ENCODE peak calls at places on chromosomes 13 and 19, in eight cellular contexts. M is breast epithelium; X is ovary; K is CD8-positive, alpha-beta memory T cell; N is neuronal stem cell; L is adrenal gland; Q is naive thymus-derived CD4-positive, alpha-beta T cell; P is body of pancreas. V is an unnamed sample. For H3K4me1, the result is how much of the 10 kb centered on the place peaks cover.

GRCh38 chr19:40740747-40741146 is 9.5 kb downstream of the ACTMAP start:
- DNase-seq in K (no peak), P (no peak), L (no peak), N (no peak), M (no peak), X (no peak), Q (no peak), V (peak)

GRCh38 chr13:92804926-92805325 is 421.7 kb upstream of the GPC6 start:
- DNase-seq in M (no peak), P (no peak), L (no peak), K (no peak), N (no peak), Q (no peak), X (no peak), V (no peak)

GRCh38 chr13:40181203-40181845 is 485.1 kb downstream of the FOXO1 start:
- DNase-seq in N (no peak), M (no peak), K (no peak), L (no peak), X (no peak), Q (no peak), P (peak), V (no peak)

GRCh38 chr13:36696410-36696809 is 22.6 kb downstream of the SERTM1 start:
- DNase-seq in L (no peak), Q (no peak), X (no peak), M (no peak), K (no peak), N (no peak), P (no peak), V (no peak)

GRCh38 chr19:4609878-4610511 is 29.3 kb upstream of the TNFAIP8L1 start:
- DNase-seq in N (no peak), Q (no peak), M (no peak), X (no peak), L (no peak), P (peak), K (no peak), V (peak)

GRCh38 chr13:51222510-51223283 is 499 bp downstream of the FAM124A start:
- DNase-seq in Q (no peak), P (no peak), X (no peak), K (no peak), M (no peak), L (no peak), N (peak), V (no peak)

GRCh38 chr19:55370305-55370988 is at the start of gene IL11:
- DNase-seq in N (no peak), X (no peak), M (no peak), P (no peak), Q (no peak), K (no peak), L (no peak), V (no peak)

GRCh38 chr13:52744842-52745241 is 5.2 kb upstream of the CNMD start:
- DNase-seq in K (no peak), M (no peak), X (no peak), L (no peak), N (no peak), P (no peak), Q (no peak), V (no peak)

GRCh38 chr13:100112186-100112838 is 23.4 kb downstream of the PCCA start:
- DNase-seq in Q (no peak), K (no peak), N (no peak), X (no peak), P (no peak), M (no peak), L (no peak), V (no peak)

GRCh38 chr13:37657134-37657533 is 58.6 kb upstream of the POSTN start:
- DNase-seq in N (no peak), X (no peak), Q (no peak), M (no peak), K (no peak), P (no peak), L (no peak), V (no peak)

GRCh38 chr13:70088926-70089325 is 18.7 kb upstream of the ATXN8OS start:
- DNase-seq in K (no peak), P (no peak), L (no peak), M (no peak), X (no peak), Q (no peak), N (no peak), V (no peak)

GRCh38 chr19:14400913-14401312 is 18.2 kb downstream of the DDX39A start:
- DNase-seq in Q (no peak), X (no peak), N (no peak), P (no peak), K (no peak), M (no peak), L (no peak), V (no peak)

GRCh38 chr13:97018029-97018819 is 23.9 kb upstream of the OXGR1 start:
- DNase-seq in X (peak), M (no peak), N (no peak), K (peak), L (peak), Q (no peak), P (peak), V (peak)

GRCh38 chr13:44311011-44311481 is 62.6 kb upstream of the SERP2 start:
- DNase-seq in K (no peak), N (no peak), X (no peak), M (peak), Q (no peak), L (no peak), P (peak), V (no peak)

GRCh38 chr13:40087021-40088002 is 431.9 kb downstream of the COG6 start:
- DNase-seq in X (no peak), P (peak), N (peak), M (peak), K (no peak), Q (no peak), L (no peak), V (no peak)

GRCh38 chr19:54432144-54432738 is 16.8 kb upstream of the LENG8 start:
- DNase-seq in M (peak), L (no peak), K (no peak), P (no peak), Q (no peak), N (no peak), X (no peak), V (no peak)

GRCh38 chr13:43725460-43725859 is 61.3 kb downstream of the ENOX1 start:
- DNase-seq in X (no peak), P (no peak), K (no peak), Q (no peak), M (no peak), L (peak), N (no peak), V (no peak)

GRCh38 chr19:48351341-48351752 is 12.4 kb downstream of the TMEM143 start:
- DNase-seq in Q (peak), X (peak), N (peak), P (peak), K (peak), M (no peak), L (peak), V (peak)

GRCh38 chr13:47865883-47866282 is 135.2 kb downstream of the SUCLA2 start:
- DNase-seq in N (no peak), X (no peak), M (no peak), P (no peak), K (no peak), L (no peak), Q (no peak), V (no peak)

GRCh38 chr19:41599175-41599966 is 23.4 kb downstream of the CEACAM21 start:
- DNase-seq in N (no peak), K (no peak), L (no peak), X (no peak), M (no peak), P (no peak), Q (no peak), V (no peak)

GRCh38 chr13:98293570-98294142 is 116.6 kb upstream of the RNF113B start:
- DNase-seq in P (no peak), K (no peak), L (no peak), N (no peak), X (no peak), Q (no peak), M (no peak), V (no peak)

GRCh38 chr13:29929062-29929847 is 78.8 kb upstream of the UBL3 start:
- DNase-seq in X (no peak), Q (no peak), N (no peak), M (no peak), L (no peak), K (no peak), P (no peak), V (no peak)

GRCh38 chr19:37763488-37763887 is 15.9 kb downstream of the ZNF573 start:
- DNase-seq in L (no peak), P (no peak), Q (no peak), K (no peak), X (no peak), N (no peak), M (no peak), V (no peak)

GRCh38 chr13:77040835-77041234 is 13.9 kb upstream of the FBXL3 start:
- DNase-seq in P (no peak), L (no peak), N (no peak), Q (no peak), M (no peak), K (no peak), X (no peak), V (no peak)

GRCh38 chr13:113342820-113343691 is 20.9 kb downstream of the GRTP1 start:
- DNase-seq in K (no peak), M (no peak), L (no peak), X (peak), N (no peak), Q (no peak), P (no peak), V (no peak)

GRCh38 chr19:37979547-37980082 is 72.6 kb downstream of the SIPA1L3 start:
- DNase-seq in L (no peak), P (peak), M (peak), Q (no peak), K (no peak), X (no peak), N (no peak), V (no peak)

DNA sequence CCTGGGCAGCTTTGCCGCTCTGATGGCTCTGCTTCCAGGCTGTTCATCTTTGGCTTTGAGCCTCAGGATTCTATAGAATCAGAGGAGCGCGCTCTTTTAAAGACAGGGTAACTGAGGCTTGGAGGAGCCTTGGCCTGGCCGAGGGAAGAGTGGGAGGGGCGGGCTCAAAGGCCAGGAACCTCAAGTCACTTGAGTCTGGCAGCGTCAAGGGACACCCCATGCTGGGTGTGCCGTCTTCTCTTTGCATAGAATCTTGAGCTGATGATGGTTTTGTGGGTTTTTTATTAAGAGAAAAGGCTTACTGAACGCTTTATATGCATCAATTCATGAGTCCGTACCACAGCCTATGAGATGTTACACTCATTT is 1.1 kb downstream of the PGLS start:
- DNase-seq in M (no peak), L (no peak), N (no peak), Q (no peak), P (no peak), X (no peak), K (no peak), V (no peak)
- H3K4me1 ChIP-seq in M (under half), L (under half), N (under half), Q (under half), P (under half), X (under half), K (under half), V (under half)

DNA sequence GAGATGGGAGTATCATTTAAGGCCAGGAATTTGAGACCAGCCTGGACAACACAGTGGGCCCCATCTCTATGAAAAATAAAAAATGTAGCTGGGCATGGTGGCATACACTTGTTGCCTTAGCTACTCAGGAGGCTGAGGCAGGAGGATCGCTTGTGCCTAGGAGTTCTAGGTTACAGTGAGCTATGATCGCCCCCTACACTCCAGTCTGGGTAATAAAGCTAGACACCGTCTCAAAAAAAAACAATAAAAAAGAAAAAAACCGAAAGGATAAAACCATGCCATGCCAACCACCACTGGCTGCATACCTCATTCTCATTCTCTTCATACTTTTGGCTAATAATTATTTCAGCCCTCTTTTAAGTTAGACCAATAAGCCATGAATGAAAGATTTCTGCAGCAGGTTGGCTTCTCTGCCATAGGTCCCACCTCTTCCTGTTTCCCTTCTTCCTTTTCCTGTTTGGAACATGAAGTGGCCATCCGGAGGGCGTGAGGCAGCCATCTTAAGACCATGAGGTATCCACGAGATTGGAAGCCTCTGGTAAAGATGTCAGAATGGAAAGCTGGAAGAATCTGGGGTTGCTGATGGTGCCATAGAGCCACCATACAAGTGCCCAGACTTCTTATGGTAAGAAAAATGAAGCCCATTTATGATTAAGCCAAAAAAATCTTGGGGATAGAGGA is 171.3 kb downstream of the CACNA1A start:
- DNase-seq in L (no peak), K (no peak), Q (no peak), P (no peak), N (no peak), X (no peak), M (no peak), V (no peak)
- H3K4me3 ChIP-seq in L (no peak), K (no peak), Q (no peak), P (no peak), N (no peak), X (no peak), M (no peak), V (no peak)

GRCh38 chr19:35307990-35308389 is 16.0 kb downstream of the MAG start:
- DNase-seq in N (no peak), X (peak), M (no peak), P (no peak), L (no peak), K (no peak), Q (no peak), V (no peak)

GRCh38 chr19:35310811-35311465 is 18.0 kb upstream of the CD22 start:
- DNase-seq in M (no peak), L (no peak), X (no peak), N (no peak), P (no peak), K (no peak), Q (no peak), V (no peak)

GRCh38 chr19:35311901-35312665 is 16.9 kb upstream of the CD22 start:
- DNase-seq in Q (no peak), M (no peak), K (no peak), L (no peak), P (no peak), N (no peak), X (no peak), V (no peak)

GRCh38 chr19:35309481-35310279 is 17.7 kb downstream of the MAG start:
- DNase-seq in M (peak), P (peak), N (no peak), L (peak), X (peak), Q (no peak), K (no peak), V (peak)

DNA sequence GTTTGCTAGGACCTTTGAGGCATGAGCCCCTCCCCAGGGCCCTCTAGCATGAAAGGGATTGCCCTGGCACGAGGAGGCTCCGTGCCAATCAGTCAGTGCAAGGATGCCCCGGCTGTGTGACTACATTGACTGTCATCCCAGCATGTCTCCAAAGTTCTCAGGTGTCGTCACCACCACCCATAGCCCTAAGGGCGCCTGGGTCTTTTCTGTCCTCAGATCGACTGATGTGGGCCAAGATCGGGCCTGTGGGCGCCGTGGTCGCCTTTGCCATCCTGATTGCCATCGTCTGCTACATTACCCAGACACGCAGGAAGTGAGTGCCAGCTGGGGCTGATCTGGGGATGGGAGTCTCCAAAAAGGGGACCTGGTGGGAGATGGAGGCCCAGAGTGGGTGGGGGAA is 18.4 kb downstream of the MAG start:
- DNase-seq in X (no peak), K (no peak), L (no peak), P (no peak), Q (no peak), M (no peak), N (no peak), V (no peak)
- H3K4me1 ChIP-seq in X (under half), K (under half), L (under half), P (under half), Q (under half), M (under half), N (under half), V (under half)

DNA sequence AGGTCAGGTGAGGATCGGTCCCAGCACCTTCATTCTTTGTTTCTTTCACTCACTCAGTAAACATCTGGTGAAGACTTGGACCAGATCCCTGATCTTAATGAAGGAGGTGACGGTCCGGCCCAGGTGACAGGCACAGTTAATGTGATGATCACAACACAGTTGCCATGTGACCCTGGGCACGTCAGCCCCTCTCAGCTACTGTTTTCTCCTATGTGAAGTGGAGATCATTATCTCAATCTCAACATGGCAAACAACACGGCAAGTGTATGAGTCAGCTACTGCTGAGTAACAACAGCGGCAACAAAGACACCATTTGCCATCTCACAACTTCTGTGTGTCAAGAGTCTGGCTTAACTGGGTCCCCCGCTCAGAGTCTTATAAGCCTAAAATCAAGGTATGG is 74.6 kb downstream of the GNG7 start:
- DNase-seq in K (no peak), L (no peak), M (no peak), X (no peak), P (no peak), Q (no peak), N (no peak), V (no peak)
- H3K4me3 ChIP-seq in K (no peak), L (no peak), M (no peak), X (no peak), P (no peak), Q (no peak), N (no peak), V (no peak)

GRCh38 chr13:50126378-50127016 is 111.3 kb downstream of the KCNRG start:
- DNase-seq in X (peak), L (peak), N (peak), M (no peak), Q (peak), P (no peak), K (no peak), V (no peak)

GRCh38 chr13:50125556-50126377 is 110.5 kb downstream of the KCNRG start:
- DNase-seq in L (peak), K (peak), P (peak), Q (peak), N (peak), M (peak), X (peak), V (peak)

GRCh38 chr13:50124536-50125305 is 109.5 kb downstream of the KCNRG start:
- DNase-seq in K (peak), L (peak), Q (peak), M (no peak), P (peak), X (peak), N (peak), V (peak)

GRCh38 chr13:50123862-50124535 is 108.8 kb downstream of the KCNRG start:
- DNase-seq in X (no peak), K (peak), L (peak), N (peak), M (peak), P (peak), Q (peak), V (peak)

DNA sequence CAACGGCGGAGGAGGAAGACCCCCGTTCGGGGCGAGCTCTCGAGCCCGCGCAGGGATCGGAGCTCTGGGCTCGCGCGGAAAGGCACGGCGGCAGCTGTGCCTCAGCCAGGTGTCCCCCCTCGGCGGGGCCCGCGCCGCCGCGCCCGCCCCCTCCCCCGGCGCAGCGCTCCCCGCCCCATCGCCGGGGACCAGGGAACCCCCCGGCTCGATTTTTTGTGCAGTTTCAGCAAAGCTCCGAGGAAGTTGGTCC is 110.0 kb downstream of the KCNRG start:
- DNase-seq in L (no peak), K (no peak), P (no peak), Q (no peak), M (no peak), N (no peak), X (no peak), V (no peak)
- H3K4me1 ChIP-seq in L (under half), K (half or more), P (under half), Q (under half), M (under half), N (under half), X (under half), V (under half)

GRCh38 chr19:52943884-52944643 is 18.6 kb downstream of the ZNF816 start:
- DNase-seq in Q (no peak), L (no peak), P (no peak), M (peak), N (no peak), K (no peak), X (no peak), V (no peak)
- H3K4me3 ChIP-seq in Q (no peak), L (no peak), P (no peak), M (no peak), N (no peak), K (no peak), X (no peak), V (no peak)